ENCODE peak calls at places on chromosomes 2 and 18, in seven cellular contexts. N is WTC11, U is H9, B is type B pancreatic cell, V is heart right ventricle, I is fibroblast of lung, T is mesothelial cell of epicardium. A is an unnamed sample.
A peak's percentile ranks its signal among the peaks of the same experiment; 100 is the strongest.

GRCh38 chr2:204451766-204452165 is 93.5 kb upstream of the PARD3B start:
- DNase-seq in N (no peak), U (no peak), B (no peak), V (no peak), I (no peak), T (no peak), A (no peak)

GRCh38 chr2:9167718-9168657 is 38.6 kb upstream of the ASAP2 start:
- DNase-seq in N (no peak), U (no peak), B (no peak), V (no peak), I (no peak), T (no peak), A (no peak)

GRCh38 chr2:23649819-23650218 is 264.8 kb downstream of the KLHL29 start:
- DNase-seq in N (no peak), U (no peak), B (no peak), V (no peak), I (peak; percentile 61), T (no peak), A (no peak)

GRCh38 chr2:147311058-147311429 is 533.8 kb upstream of the ACVR2A start:
- DNase-seq in N (no peak), U (no peak), B (no peak), V (no peak), I (no peak), T (no peak), A (no peak)

GRCh38 chr2:56008661-56009411 is 85.3 kb upstream of the EFEMP1 start:
- DNase-seq in N (peak; percentile 66), U (peak; percentile 81), B (no peak), V (peak; percentile 33), I (peak; percentile 90), T (no peak), A (no peak)

GRCh38 chr2:42929985-42930581 is 137.7 kb upstream of the HAAO start:
- DNase-seq in N (no peak), U (no peak), B (no peak), V (no peak), I (peak; percentile 85), T (no peak), A (no peak)

GRCh38 chr2:191995285-191995684 is 148.4 kb upstream of the CAVIN2 start:
- DNase-seq in N (no peak), U (no peak), B (no peak), V (no peak), I (no peak), T (no peak), A (no peak)

GRCh38 chr18:361100-361732 is 93.4 kb upstream of the THOC1 start:
- DNase-seq in N (no peak), U (no peak), B (no peak), V (no peak), I (no peak), T (no peak), A (no peak)

GRCh38 chr18:57859314-57859713 is 56.2 kb upstream of the ATP8B1 start:
- DNase-seq in N (peak; percentile 20), U (peak; percentile 41), B (no peak), V (no peak), I (no peak), T (no peak), A (no peak)

DNA sequence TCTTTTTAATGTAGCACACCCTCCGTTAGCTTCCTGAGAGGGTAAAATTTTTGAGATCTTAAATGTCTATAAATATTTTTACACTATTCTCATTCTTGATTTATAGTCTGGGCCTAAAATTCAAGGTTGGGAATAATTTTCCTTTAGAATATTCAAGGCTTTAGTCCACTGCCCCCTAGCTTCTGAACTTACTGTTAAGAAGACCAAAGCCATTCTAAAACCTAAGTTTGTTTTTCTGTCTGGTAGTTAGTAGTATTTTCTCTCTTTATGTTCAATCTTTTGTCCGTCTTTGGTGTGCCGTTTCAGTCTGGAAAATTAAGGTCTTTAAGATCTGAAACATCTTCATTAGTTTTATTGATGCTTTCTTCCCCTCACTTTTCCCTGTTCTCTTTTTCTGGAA is 14.5 kb downstream of the OSBPL6 start:
- DNase-seq in N (no peak), U (no peak), B (no peak), V (no peak), I (no peak), T (no peak), A (no peak)
- TF ChIP-seq CTCF in N (no peak), U (peak; percentile 54), B (peak; percentile 51), V (peak; percentile 29), I (peak; percentile 31), T (no peak), A (no peak)

DNA sequence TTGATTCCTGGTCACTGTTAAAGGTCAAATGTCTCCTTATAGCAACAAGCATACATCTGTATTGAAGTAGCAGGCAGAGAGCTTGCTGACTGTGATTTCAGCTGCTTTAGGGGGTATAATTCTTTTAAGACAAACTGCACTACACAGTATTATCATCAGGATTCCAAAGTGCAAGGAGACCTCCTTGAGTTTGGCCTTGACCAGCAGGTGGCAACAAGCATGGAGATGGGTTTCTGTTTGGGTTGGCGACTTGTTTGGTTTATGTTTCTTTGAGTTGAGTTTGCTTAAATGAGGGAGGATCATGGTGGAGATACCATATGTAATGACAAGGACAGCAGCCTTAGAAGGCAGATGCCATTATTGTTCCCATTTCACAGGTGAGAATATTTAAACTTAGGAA is 681.0 kb upstream of the ID2 start:
- DNase-seq in N (no peak), U (no peak), B (no peak), V (no peak), I (no peak), T (no peak), A (no peak)
- TF ChIP-seq CTCF in N (no peak), U (peak; percentile 28), B (peak; percentile 26), V (no peak), I (no peak), T (no peak), A (no peak)

DNA sequence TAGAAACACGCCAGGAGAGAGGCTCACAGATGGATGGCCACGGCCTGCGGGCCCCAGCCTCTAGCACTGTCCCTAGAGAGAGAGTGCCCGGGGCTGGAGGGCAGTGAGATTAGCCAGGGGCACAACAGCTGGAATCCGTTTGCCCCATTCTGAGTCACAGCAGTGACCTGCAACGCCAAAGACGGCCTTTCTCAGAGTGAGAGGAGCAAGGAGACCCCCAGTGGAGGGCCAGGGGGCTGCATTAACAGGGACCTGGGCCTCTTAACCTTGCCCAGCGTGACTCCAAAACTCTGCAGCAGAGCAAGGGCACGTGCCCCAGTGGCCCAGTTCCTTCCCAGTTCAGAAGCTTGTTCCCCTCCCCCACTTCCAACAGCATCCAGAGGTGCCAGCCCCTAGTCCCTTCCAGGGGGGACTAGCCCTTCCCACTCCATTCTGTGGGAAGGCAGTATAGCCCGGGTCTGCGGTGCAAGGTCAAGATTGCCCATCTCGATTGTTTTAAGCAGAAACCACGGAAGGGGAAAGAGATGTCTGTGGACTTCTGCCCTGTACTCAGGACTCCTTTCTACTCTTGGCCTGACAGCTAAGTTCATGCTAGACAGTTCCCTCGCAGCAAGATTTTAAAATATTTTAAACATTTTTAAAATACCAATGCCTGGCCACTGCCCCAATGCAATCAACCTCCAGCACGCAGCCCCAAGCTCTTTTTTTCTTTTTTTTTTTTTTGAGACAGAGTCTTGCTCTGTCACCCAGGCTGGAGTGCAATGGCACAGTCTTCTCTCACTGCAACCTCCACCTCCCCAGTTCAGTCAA is 50.9 kb upstream of the BIN1 start:
- DNase-seq in N (peak; percentile 78), U (peak; percentile 86), B (peak; percentile 68), V (no peak), I (no peak), T (no peak), A (no peak)
- TF ChIP-seq CTCF in N (no peak), U (peak; percentile 76), B (peak; percentile 73), V (no peak), I (no peak), T (no peak), A (no peak)

DNA sequence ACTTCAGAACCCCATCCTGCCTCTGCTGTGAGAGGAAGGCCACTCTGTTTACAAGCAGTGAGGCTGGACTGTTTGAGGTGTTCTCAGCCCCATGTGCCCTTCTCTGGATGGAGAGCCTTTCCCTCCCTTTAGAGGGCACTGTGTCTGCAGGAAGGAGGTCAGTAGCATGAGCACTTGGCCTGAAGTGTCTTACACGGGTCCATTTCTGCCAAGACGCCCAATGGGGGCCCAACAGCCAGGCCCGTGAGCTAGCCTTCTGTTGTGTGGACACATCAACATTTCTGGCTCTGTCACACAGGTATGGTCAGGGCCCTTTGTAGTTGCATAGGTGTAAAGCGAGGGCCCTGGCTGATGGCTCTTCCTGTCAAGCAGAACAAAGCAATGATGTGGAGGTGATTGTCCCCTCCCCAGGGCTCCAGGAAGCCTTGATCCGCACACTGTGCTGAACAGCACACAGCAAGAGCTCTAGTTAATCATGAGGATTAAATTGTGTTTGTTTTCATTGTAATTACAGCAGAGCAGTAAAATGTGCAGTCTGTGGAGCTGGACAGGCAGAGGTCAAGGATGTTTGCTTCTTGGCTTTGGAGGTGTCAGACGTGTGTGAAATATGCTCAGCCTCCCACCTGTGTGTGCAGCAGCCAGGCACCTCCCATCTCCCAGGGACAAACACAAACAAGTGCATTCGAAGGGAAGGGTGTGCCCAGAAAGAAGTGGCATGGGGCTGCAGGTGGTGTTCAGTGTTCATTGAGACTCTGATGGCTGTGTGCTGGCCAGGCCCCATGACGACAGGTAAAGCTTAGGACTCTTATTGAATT is 132.1 kb downstream of the SH3RF3 start:
- DNase-seq in N (peak; percentile 26), U (peak; percentile 58), B (no peak), V (no peak), I (no peak), T (no peak), A (no peak)
- TF ChIP-seq CTCF in N (no peak), U (peak; percentile 61), B (peak; percentile 17), V (peak; percentile 26), I (no peak), T (no peak), A (no peak)

GRCh38 chr2:217994776-217995274 is 8.0 kb downstream of the TNS1 start:
- DNase-seq in N (no peak), U (no peak), B (no peak), V (no peak), I (peak; percentile 91), T (no peak), A (no peak)

GRCh38 chr2:217992061-217992460 is 10.7 kb downstream of the TNS1 start:
- DNase-seq in N (no peak), U (no peak), B (no peak), V (no peak), I (no peak), T (no peak), A (no peak)

GRCh38 chr2:217995741-217996141 is 7.1 kb downstream of the TNS1 start:
- DNase-seq in N (no peak), U (no peak), B (no peak), V (peak; percentile 65), I (no peak), T (no peak), A (no peak)

GRCh38 chr2:217993055-217993645 is 9.6 kb downstream of the TNS1 start:
- DNase-seq in N (no peak), U (no peak), B (no peak), V (no peak), I (peak; percentile 90), T (no peak), A (no peak)

GRCh38 chr2:217993817-217994459 is 8.9 kb downstream of the TNS1 start:
- DNase-seq in N (peak; percentile 85), U (peak; percentile 72), B (no peak), V (peak; percentile 78), I (peak; percentile 39), T (no peak), A (peak; percentile 51)
- TF ChIP-seq CTCF in N (peak; percentile 90), U (peak; percentile 89), B (peak; percentile 89), V (peak; percentile 79), I (peak; percentile 71), T (peak; percentile 67), A (no peak)

GRCh38 chr2:240438810-240439697 is 3.6 kb downstream of the GPC1 start:
- DNase-seq in N (no peak), U (no peak), B (no peak), V (peak; percentile 53), I (no peak), T (no peak), A (no peak)
- TF ChIP-seq CTCF in N (no peak), U (no peak), B (no peak), V (no peak), I (no peak), T (no peak), A (no peak)

GRCh38 chr2:207352978-207353377 is 176.8 kb upstream of the CREB1 start:
- DNase-seq in N (no peak), U (no peak), B (no peak), V (no peak), I (no peak), T (no peak), A (no peak)
- TF ChIP-seq CTCF in N (no peak), U (no peak), B (no peak), V (peak; percentile 13), I (no peak), T (no peak), A (no peak)